ENCODE peak calls at places on chromosomes 13 and 19, in five cellular contexts. B is left lung, H is PC-9, L is PC-3, K is astrocyte. E is an unnamed sample.

GRCh38 chr19:7607212-7607873 is 11.7 kb downstream of the CAMSAP3 start:
- DNase-seq in B (no peak), H (no peak), L (no peak), K (no peak), E (no peak)

GRCh38 chr19:29535984-29536508 is 10.3 kb downstream of the VSTM2B start:
- DNase-seq in B (peak), H (no peak), L (no peak), K (no peak), E (no peak)

GRCh38 chr13:46198794-46199193 is 12.9 kb upstream of the LRRC63 start:
- DNase-seq in B (no peak), H (no peak), L (no peak), K (no peak), E (no peak)

GRCh38 chr13:97945792-97946419 is 7.6 kb upstream of the IPO5 start:
- DNase-seq in B (no peak), H (no peak), L (peak), K (peak), E (no peak)

GRCh38 chr19:13169769-13170168 is 19.6 kb downstream of the IER2 start:
- DNase-seq in B (no peak), H (peak), L (peak), K (peak), E (no peak)

GRCh38 chr13:100808848-100809247 is 134.3 kb upstream of the TMTC4 start:
- DNase-seq in B (no peak), H (no peak), L (no peak), K (no peak), E (no peak)

GRCh38 chr13:41960195-41960699 is 662 bp downstream of the VWA8 start:
- DNase-seq in B (no peak), H (no peak), L (peak), K (peak), E (no peak)

GRCh38 chr13:40146063-40146462 is 490.6 kb downstream of the COG6 start:
- DNase-seq in B (no peak), H (no peak), L (no peak), K (no peak), E (no peak)

GRCh38 chr13:100063333-100063732 is 25.6 kb upstream of the PCCA start:
- DNase-seq in B (no peak), H (no peak), L (no peak), K (no peak), E (no peak)

GRCh38 chr13:36712785-36713184 is 39.0 kb downstream of the SERTM1 start:
- DNase-seq in B (no peak), H (no peak), L (peak), K (peak), E (no peak)

GRCh38 chr13:94272038-94272437 is 207.4 kb downstream of the DCT start:
- DNase-seq in B (no peak), H (no peak), L (peak), K (peak), E (no peak)

GRCh38 chr19:15623711-15624318 is 8.8 kb downstream of the CYP4F8 start:
- DNase-seq in B (no peak), H (no peak), L (peak), K (no peak), E (no peak)

GRCh38 chr19:54430306-54431254 is 15.3 kb downstream of the TTYH1 start:
- DNase-seq in B (no peak), H (peak), L (peak), K (no peak), E (no peak)

GRCh38 chr13:88196106-88196505 is 524.9 kb downstream of the SLITRK5 start:
- DNase-seq in B (no peak), H (no peak), L (no peak), K (no peak), E (no peak)

GRCh38 chr19:39381910-39382611 is 8.8 kb downstream of the PAF1 start:
- DNase-seq in B (no peak), H (no peak), L (no peak), K (no peak), E (no peak)

GRCh38 chr19:49636230-49636932 is 3.6 kb downstream of the RRAS start:
- DNase-seq in B (no peak), H (no peak), L (no peak), K (no peak), E (no peak)

GRCh38 chr13:93249259-93249917 is 22.8 kb downstream of the GPC6 start:
- DNase-seq in B (no peak), H (no peak), L (peak), K (peak), E (no peak)

GRCh38 chr19:33310606-33311325 is 8.4 kb upstream of the CEBPA start:
- DNase-seq in B (peak), H (peak), L (peak), K (no peak), E (no peak)

GRCh38 chr19:23410155-23410554 is 14.9 kb upstream of the ZNF91 start:
- DNase-seq in B (no peak), H (no peak), L (no peak), K (no peak), E (no peak)

DNA sequence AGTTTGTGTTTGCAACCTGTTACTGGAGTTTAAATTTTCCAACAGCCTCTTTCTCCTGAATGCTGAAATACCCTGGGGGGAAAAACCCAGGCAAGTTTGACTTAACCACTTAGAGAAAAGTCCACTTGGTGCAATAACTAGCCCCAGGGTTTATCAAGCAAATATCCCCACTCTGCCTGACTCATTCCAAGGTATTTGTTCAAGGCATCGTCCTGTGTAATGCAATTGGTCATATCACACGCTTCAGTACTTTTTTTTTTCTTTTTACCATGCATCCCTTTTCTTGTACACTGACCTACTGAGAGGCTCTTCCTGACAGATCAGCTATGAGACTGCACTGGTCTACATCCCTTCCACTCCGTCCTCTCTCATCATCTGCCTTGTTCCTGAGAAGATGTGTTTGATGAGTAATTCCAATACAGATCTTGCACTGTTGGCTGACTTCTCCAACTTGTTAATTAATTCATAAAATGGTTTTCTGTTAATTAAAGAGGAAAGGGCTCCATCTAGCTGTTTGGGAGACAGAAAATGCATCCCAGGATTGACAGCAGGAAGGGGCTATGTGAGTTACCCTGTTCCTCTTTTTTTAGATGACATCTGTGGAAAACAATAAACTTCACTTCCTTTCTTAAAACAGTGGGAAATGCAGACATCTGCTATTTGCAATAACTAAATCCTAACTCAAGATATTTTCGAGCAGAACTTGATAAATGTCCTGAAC is 212.6 kb upstream of the IRS2 start:
- DNase-seq in B (no peak), H (peak), L (peak), K (peak), E (no peak)
- TF ChIP-seq CTCF in B (no peak), H (peak), L (peak), K (no peak), E (no peak)

DNA sequence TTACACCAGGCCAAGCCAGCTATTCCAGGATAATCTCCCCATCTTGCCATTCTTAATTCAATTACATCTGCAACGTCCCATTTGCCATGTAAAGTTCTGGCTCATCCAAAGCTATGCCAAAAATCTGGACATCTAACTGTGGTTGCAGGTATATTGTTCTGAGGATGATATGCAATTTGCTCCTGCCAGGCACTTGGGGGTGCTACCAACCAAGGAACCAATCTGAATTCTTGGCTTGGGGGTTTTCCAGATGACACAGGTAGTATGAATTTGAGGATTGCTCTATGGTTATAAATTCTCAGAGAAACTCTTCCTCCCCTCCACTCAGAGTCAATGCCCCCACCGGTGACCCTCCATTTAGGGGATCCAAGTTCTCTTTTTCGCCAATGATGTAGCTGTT is 33.0 kb downstream of the CRYL1 start:
- DNase-seq in B (no peak), H (peak), L (peak), K (peak), E (no peak)
- TF ChIP-seq CTCF in B (no peak), H (peak), L (peak), K (peak), E (peak)

DNA sequence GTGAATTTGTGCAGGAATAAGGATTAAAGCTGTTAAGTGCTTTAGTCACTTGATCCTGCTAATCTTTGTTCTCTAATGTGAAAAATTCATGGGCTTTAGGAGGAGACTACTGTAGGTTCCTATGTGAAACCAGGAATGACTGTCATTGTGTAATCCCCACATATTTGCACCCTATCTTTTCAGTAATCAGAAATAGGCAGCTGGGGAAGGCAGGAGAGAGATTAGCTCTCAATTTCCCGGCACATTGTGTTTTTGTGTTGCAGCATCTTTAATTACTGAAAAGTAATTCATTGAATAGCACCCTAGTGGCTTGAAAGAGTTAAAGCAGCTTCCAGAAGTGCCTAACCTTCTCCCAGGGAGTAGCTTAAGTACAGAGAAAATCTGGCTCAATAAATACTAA is 282.9 kb downstream of the OLFM4 start:
- DNase-seq in B (no peak), H (no peak), L (no peak), K (no peak), E (no peak)
- TF ChIP-seq CTCF in B (no peak), H (no peak), L (no peak), K (no peak), E (no peak)

DNA sequence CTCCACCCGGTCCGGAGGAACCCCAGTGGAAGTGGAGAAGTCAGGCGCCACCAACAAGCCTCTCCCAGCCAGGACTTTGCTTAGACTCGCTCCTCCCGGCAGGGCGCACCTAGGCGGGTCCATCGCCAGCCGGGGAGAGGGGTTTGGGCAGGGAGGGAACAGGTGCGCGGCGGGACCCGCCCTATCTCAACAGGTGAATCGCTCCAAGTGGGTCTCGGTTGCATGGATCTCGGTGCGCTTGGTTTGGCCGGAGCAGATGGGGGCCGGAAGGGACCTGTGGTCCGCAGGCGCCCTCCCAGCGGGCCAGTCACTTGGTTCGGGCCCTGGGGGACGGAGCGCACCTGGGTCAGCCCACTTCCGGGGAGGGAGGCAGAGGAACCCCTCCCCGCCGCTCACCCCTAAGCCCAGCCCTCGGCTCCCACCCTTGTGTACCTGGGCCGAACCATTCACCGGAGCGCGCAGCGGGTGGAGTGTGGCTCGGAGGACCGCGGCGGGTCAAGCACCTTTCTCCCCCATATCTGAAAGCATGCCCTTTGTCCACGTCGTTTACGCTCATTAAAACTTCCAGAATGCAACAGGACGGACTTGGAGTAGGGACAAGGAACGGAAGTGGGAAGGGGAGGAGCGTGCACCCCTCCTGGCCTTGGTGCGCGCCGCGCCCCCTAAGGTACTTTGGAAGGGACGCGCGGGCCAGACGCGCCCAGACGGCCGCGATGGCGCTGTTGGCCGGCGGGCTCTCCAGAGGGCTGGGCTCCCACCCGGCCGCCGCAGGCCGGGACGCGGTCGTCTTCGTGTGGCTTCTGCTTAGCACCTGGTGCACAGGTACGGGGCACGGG is at the start of gene LSR:
- DNase-seq in B (peak), H (peak), L (peak), K (no peak), E (no peak)
- TF ChIP-seq CTCF in B (no peak), H (no peak), L (no peak), K (no peak), E (no peak)

GRCh38 chr19:1252818-1253513 is 4.6 kb downstream of the MIDN start:
- DNase-seq in B (peak), H (peak), L (peak), K (peak), E (peak)
- TF ChIP-seq CTCF in B (no peak), H (no peak), L (no peak), K (no peak), E (peak)